ENCODE peak calls at places on chromosomes 3 and 15, in five cellular contexts. U, V, C, M and D are unnamed samples.

GRCh38 chr15:24976932-24977331 is 22.1 kb downstream of the SNRPN start:
- DNase-seq in U (no peak), V (no peak), C (no peak), M (no peak), D (no peak)

GRCh38 chr3:14147063-14147435 is 22.2 kb downstream of the TMEM43 start:
- DNase-seq in U (no peak), V (no peak), C (peak), M (no peak), D (no peak)

GRCh38 chr3:13307041-13307440 is 113.1 kb downstream of the NUP210 start:
- DNase-seq in U (no peak), V (no peak), C (no peak), M (no peak), D (no peak)

GRCh38 chr15:101206173-101206572 is 45.7 kb downstream of the CHSY1 start:
- DNase-seq in U (no peak), V (no peak), C (no peak), M (no peak), D (no peak)

GRCh38 chr3:111277226-111277625 is 205.6 kb downstream of the NECTIN3 start:
- DNase-seq in U (no peak), V (peak), C (no peak), M (no peak), D (no peak)

GRCh38 chr15:75455424-75455981 is 4.0 kb upstream of the SIN3A start:
- DNase-seq in U (peak), V (peak), C (peak), M (peak), D (peak)

GRCh38 chr15:29687204-29687768 is 135.0 kb downstream of the TJP1 start:
- DNase-seq in U (peak), V (no peak), C (no peak), M (no peak), D (no peak)

GRCh38 chr3:134376786-134377431 is 2.7 kb upstream of the AMOTL2 start:
- DNase-seq in U (no peak), V (no peak), C (peak), M (no peak), D (no peak)

GRCh38 chr15:67746450-67746849 is 78.9 kb upstream of the SKOR1 start:
- DNase-seq in U (no peak), V (no peak), C (no peak), M (no peak), D (peak)

GRCh38 chr15:34132881-34133280 is 31.0 kb downstream of the PGBD4 start:
- DNase-seq in U (no peak), V (no peak), C (no peak), M (no peak), D (no peak)

GRCh38 chr15:66907826-66908502 is 157.4 kb upstream of the SMAD3 start:
- DNase-seq in U (no peak), V (no peak), C (peak), M (no peak), D (peak)

GRCh38 chr3:39103324-39103693 is 4.1 kb downstream of the GORASP1 start:
- DNase-seq in U (no peak), V (no peak), C (no peak), M (no peak), D (no peak)
- H3K27ac ChIP-seq in U (no peak), V (no peak), C (no peak), M (no peak), D (no peak)

DNA sequence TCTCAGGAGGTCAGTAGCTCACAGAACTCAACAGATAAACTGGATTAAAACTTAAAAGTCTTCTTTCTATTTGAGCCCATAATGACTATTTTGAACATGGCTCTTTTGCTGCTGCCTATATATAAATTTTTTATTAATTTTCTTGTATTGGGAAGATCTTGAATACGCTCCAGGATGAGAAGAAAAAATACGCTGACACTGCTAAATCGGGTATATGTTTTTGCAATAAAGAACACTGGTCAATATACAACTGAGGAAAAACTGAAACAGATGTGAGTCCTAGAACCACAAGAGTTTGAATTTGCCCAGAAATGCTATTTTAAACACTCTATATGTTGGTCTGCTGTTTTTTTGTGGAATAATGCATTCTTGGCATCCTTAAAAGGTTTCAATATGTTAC is 20.6 kb downstream of the WNT5A start:
- DNase-seq in U (no peak), V (no peak), C (no peak), M (no peak), D (no peak)
- H3K27ac ChIP-seq in U (no peak), V (no peak), C (no peak), M (no peak), D (no peak)

GRCh38 chr15:31361764-31362120 is 35.1 kb downstream of the KLF13 start:
- DNase-seq in U (no peak), V (peak), C (no peak), M (no peak), D (no peak)
- H3K27ac ChIP-seq in U (peak), V (peak), C (peak), M (no peak), D (no peak)

GRCh38 chr3:188358787-188359493 is 205.0 kb downstream of the LPP start:
- DNase-seq in U (no peak), V (no peak), C (no peak), M (no peak), D (no peak)
- H3K27ac ChIP-seq in U (no peak), V (no peak), C (no peak), M (no peak), D (no peak)

GRCh38 chr3:46348811-46349482 is 5.0 kb upstream of the CCR2 start:
- DNase-seq in U (no peak), V (no peak), C (no peak), M (no peak), D (no peak)

GRCh38 chr3:46353090-46353489 is 821 bp upstream of the CCR2 start:
- DNase-seq in U (no peak), V (no peak), C (no peak), M (no peak), D (no peak)

GRCh38 chr3:46349484-46350261 is 4.2 kb upstream of the CCR2 start:
- DNase-seq in U (no peak), V (no peak), C (no peak), M (no peak), D (no peak)

GRCh38 chr3:46351646-46352045 is 2.3 kb upstream of the CCR2 start:
- DNase-seq in U (no peak), V (no peak), C (no peak), M (no peak), D (no peak)

GRCh38 chr3:46350262-46350565 is 3.7 kb upstream of the CCR2 start:
- DNase-seq in U (no peak), V (no peak), C (no peak), M (no peak), D (no peak)
- H3K27ac ChIP-seq in U (no peak), V (no peak), C (no peak), M (no peak), D (no peak)

GRCh38 chr3:107633327-107634141 is 110.8 kb downstream of the BBX start:
- DNase-seq in U (no peak), V (no peak), C (no peak), M (no peak), D (no peak)
- H3K27ac ChIP-seq in U (no peak), V (no peak), C (no peak), M (no peak), D (no peak)

DNA sequence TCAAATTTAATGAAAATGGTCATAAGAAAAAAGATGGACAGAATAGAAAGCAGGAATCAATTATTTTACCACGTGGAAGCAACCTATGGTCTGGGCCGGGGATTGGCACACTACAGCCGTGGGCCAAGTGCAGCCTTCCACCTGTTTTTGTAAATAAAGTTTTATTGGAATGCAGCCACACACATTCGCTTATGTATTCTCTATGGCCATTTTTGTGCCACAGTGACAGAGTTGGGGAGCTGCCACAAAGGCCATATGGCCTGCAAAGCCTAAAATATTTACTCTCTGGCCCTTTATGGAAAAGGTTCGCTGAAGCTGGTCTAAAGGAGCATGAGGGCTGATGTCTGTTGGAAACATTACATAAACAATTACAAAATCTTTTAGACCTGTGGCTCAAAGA is 144.8 kb downstream of the TMCO5A start:
- DNase-seq in U (no peak), V (no peak), C (no peak), M (no peak), D (no peak)
- H3K27ac ChIP-seq in U (no peak), V (no peak), C (no peak), M (no peak), D (no peak)

GRCh38 chr3:58520403-58520784 is 16.6 kb downstream of the ACOX2 start:
- DNase-seq in U (no peak), V (no peak), C (no peak), M (no peak), D (no peak)

GRCh38 chr3:58521002-58521670 is 15.9 kb downstream of the ACOX2 start:
- DNase-seq in U (no peak), V (no peak), C (no peak), M (peak), D (no peak)

GRCh38 chr3:58521917-58522680 is 14.9 kb downstream of the ACOX2 start:
- DNase-seq in U (no peak), V (peak), C (no peak), M (peak), D (no peak)

GRCh38 chr3:58524326-58524888 is 12.6 kb downstream of the ACOX2 start:
- DNase-seq in U (no peak), V (no peak), C (no peak), M (no peak), D (no peak)

GRCh38 chr3:58522759-58523425 is 14.1 kb downstream of the ACOX2 start:
- DNase-seq in U (no peak), V (no peak), C (no peak), M (no peak), D (no peak)
- H3K27ac ChIP-seq in U (no peak), V (no peak), C (no peak), M (peak), D (no peak)